ENCODE peak calls at places on chromosome 3, in four cellular contexts. P, M, R and H are unnamed samples.
A peak's percentile ranks its signal among the peaks of the same experiment; 100 is the strongest.

GRCh38 chr3:64022451-64023186 is 675 bp downstream of the PSMD6 start:
- DNase-seq in P (no peak), M (no peak), R (no peak), H (no peak)

GRCh38 chr3:170907519-170908234 is 760 bp downstream of the EIF5A2 start:
- DNase-seq in R (no peak), M (no peak), P (no peak), H (no peak)

GRCh38 chr3:277873-278272 is 81.3 kb downstream of the CHL1 start:
- DNase-seq in R (no peak), M (no peak), P (no peak), H (no peak)

GRCh38 chr3:149599236-149599635 is 58.6 kb downstream of the WWTR1 start:
- DNase-seq in M (peak; percentile 34), R (peak; percentile 84), P (no peak), H (no peak)

GRCh38 chr3:8416965-8417364 is 84.7 kb upstream of the LMCD1 start:
- DNase-seq in R (no peak), M (peak; percentile 20), P (no peak), H (no peak)

GRCh38 chr3:14563946-14564539 is 23.9 kb upstream of the GRIP2 start:
- DNase-seq in R (no peak), P (no peak), M (no peak), H (no peak)

GRCh38 chr3:48268381-48268935 is 27.6 kb downstream of the ZNF589 start:
- DNase-seq in P (peak; percentile 16), M (no peak), R (no peak), H (no peak)

GRCh38 chr3:65854606-65855304 is 184.0 kb downstream of the MAGI1 start:
- DNase-seq in R (no peak), M (no peak), P (no peak), H (no peak)

GRCh38 chr3:65181397-65181871 is 493.6 kb upstream of the ADAMTS9 start:
- DNase-seq in M (peak; percentile 14), P (no peak), R (peak; percentile 72), H (no peak)

GRCh38 chr3:55282994-55283393 is 204.1 kb downstream of the WNT5A start:
- DNase-seq in M (no peak), P (no peak), R (no peak), H (no peak)

GRCh38 chr3:181561605-181562031 is 150.1 kb upstream of the SOX2 start:
- DNase-seq in M (no peak), R (no peak), P (no peak), H (no peak)

GRCh38 chr3:39150803-39151631 is 2.4 kb downstream of the CSRNP1 start:
- DNase-seq in P (no peak), R (peak; percentile 97), M (peak; percentile 92), H (peak; percentile 89)

GRCh38 chr3:19934098-19934566 is at the start of gene EFHB:
- DNase-seq in P (no peak), R (no peak), M (no peak), H (no peak)

GRCh38 chr3:172355836-172356235 is 92.4 kb downstream of the GHSR start:
- DNase-seq in M (no peak), P (no peak), R (no peak), H (no peak)

GRCh38 chr3:51997935-51998596 is 2.4 kb upstream of the RPL29 start:
- DNase-seq in M (no peak), P (no peak), R (no peak), H (no peak)

GRCh38 chr3:66885326-66886000 is 112.6 kb upstream of the KBTBD8 start:
- DNase-seq in M (no peak), R (no peak), P (no peak), H (no peak)

GRCh38 chr3:183583331-183584245 is 28.1 kb upstream of the KLHL6 start:
- DNase-seq in P (no peak), R (no peak), M (no peak), H (no peak)

GRCh38 chr3:127691494-127691893 is 18.7 kb downstream of the ABTB1 start:
- DNase-seq in P (no peak), M (peak; percentile 11), R (peak; percentile 61), H (no peak)

GRCh38 chr3:156456771-156457224 is 98.1 kb downstream of the SSR3 start:
- DNase-seq in M (no peak), R (peak; percentile 67), P (no peak), H (no peak)

GRCh38 chr3:10205461-10206165 is 40.9 kb downstream of the IRAK2 start:
- DNase-seq in M (peak; percentile 76), P (no peak), R (peak; percentile 92), H (no peak)

GRCh38 chr3:43362183-43362582 is 75.8 kb downstream of the SNRK start:
- DNase-seq in P (no peak), M (no peak), R (no peak), H (no peak)

GRCh38 chr3:39639344-39640236 is 169.8 kb upstream of the MYRIP start:
- DNase-seq in M (no peak), P (no peak), R (no peak), H (no peak)

GRCh38 chr3:126132751-126133511 is 47.5 kb downstream of the ALDH1L1 start:
- DNase-seq in R (peak; percentile 51), P (no peak), M (peak; percentile 4), H (no peak)

GRCh38 chr3:132972333-132972732 is 65.9 kb upstream of the TMEM108 start:
- DNase-seq in M (no peak), R (no peak), P (no peak), H (no peak)

GRCh38 chr3:104933981-104934380 is 432.7 kb upstream of the ALCAM start:
- DNase-seq in R (no peak), M (no peak), P (no peak), H (no peak)

GRCh38 chr3:120429921-120430361 is 20.9 kb downstream of the FSTL1 start:
- DNase-seq in M (no peak), P (no peak), R (no peak), H (no peak)

GRCh38 chr3:151903501-151903991 is 30.1 kb downstream of the SUCNR1 start:
- DNase-seq in R (no peak), M (no peak), P (no peak), H (no peak)

GRCh38 chr3:186319988-186320387 is 42.0 kb downstream of the DGKG start:
- DNase-seq in M (no peak), R (no peak), P (no peak), H (no peak)

GRCh38 chr3:3927965-3928364 is 128.7 kb downstream of the LRRN1 start:
- DNase-seq in P (no peak), R (no peak), M (no peak), H (no peak)

GRCh38 chr3:10357095-10357494 is 36.2 kb upstream of the SEC13 start:
- DNase-seq in R (no peak), P (no peak), M (no peak), H (no peak)

GRCh38 chr3:151216641-151217040 is 13.6 kb upstream of the GPR171 start:
- DNase-seq in M (no peak), R (no peak), P (no peak), H (no peak)

GRCh38 chr3:10023587-10024310 is 2.5 kb upstream of the FANCD2 start:
- DNase-seq in R (no peak), P (no peak), M (no peak), H (no peak)

GRCh38 chr3:85800676-85801075 is 841.9 kb downstream of the CADM2 start:
- DNase-seq in R (no peak), M (no peak), P (no peak), H (no peak)

GRCh38 chr3:131350506-131350905 is 31.1 kb upstream of the NUDT16 start:
- DNase-seq in R (no peak), M (no peak), P (no peak), H (no peak)

GRCh38 chr3:132486086-132486485 is 68.8 kb downstream of the DNAJC13 start:
- DNase-seq in R (no peak), P (no peak), M (no peak), H (no peak)

GRCh38 chr3:195546130-195546560 is 3.0 kb upstream of the PPP1R2 start:
- DNase-seq in P (no peak), R (peak; percentile 90), M (peak; percentile 50), H (no peak)

GRCh38 chr3:12046406-12046805 is 42.2 kb downstream of the SYN2 start:
- DNase-seq in P (no peak), M (no peak), R (no peak), H (no peak)
- TF ChIP-seq CTCF in P (no peak), M (no peak), R (no peak), H (no peak)

GRCh38 chr3:128854382-128854939 is 25.0 kb upstream of the ACAD9 start:
- DNase-seq in P (no peak), R (no peak), M (no peak), H (no peak)
- H3K9me3 ChIP-seq in P (peaks cover 19% of the 10 kb centered on the region), R (peaks cover 21% of the 10 kb centered on the region), M (peaks cover 3% of the 10 kb centered on the region), H (peaks cover 40% of the 10 kb centered on the region)

DNA sequence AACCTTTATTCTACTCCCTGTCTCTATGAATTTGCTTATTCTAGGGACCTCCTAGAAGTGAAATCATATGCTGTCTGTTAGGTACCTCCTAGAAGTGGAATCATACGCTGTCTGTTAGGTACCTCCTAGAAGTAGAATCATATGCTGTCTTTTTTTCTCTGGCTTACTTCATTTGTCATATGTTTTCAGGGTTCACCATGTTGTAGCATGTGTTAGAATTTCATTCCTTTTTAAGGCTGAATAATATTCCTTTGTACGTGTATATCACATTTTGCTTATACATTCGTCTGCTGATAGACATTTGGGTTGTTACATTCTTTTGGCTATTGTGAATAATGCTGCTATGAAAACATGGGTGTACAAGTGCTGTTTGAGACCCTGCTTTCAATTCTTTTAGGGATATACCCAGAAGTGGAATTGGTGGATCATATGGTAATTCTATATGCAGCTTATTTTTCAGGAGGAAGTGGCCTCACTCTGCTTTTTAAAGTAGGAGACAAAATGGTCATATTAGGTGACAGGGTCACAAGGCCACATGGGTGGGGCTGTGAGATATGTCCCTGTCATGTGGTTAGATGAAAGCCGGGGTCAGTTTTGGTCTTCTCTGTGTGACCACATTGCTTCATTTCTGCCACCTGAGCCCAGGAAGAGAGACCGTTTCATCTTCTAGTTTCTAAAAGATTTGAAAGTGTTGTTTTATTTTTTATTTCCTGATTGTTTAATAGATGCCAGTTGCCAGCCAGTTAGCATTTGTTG is 76.7 kb downstream of the FLNB start:
- DNase-seq in P (peak; percentile 40), M (no peak), R (no peak), H (no peak)
- TF ChIP-seq CTCF in P (no peak), M (no peak), R (no peak), H (no peak)

GRCh38 chr3:184718431-184718830 is 6.6 kb upstream of the MAGEF1 start:
- DNase-seq in P (no peak), M (no peak), R (no peak), H (no peak)

GRCh38 chr3:184716652-184717607 is 5.1 kb upstream of the MAGEF1 start:
- DNase-seq in P (no peak), M (no peak), R (no peak), H (no peak)

GRCh38 chr3:184717608-184717995 is 5.7 kb upstream of the MAGEF1 start:
- DNase-seq in P (no peak), M (no peak), R (no peak), H (no peak)

GRCh38 chr3:184713521-184713920 is 1.7 kb upstream of the MAGEF1 start:
- DNase-seq in R (no peak), M (no peak), P (no peak), H (no peak)

GRCh38 chr3:184715943-184716651 is 4.2 kb upstream of the MAGEF1 start:
- DNase-seq in P (no peak), M (no peak), R (no peak), H (no peak)
- H3K9me3 ChIP-seq in P (no peaks in the 10 kb centered on the region), M (no peaks in the 10 kb centered on the region), R (no peaks in the 10 kb centered on the region), H (no peaks in the 10 kb centered on the region)

GRCh38 chr3:45244356-45244755 is 18.3 kb upstream of the TMEM158 start:
- DNase-seq in M (no peak), R (no peak), P (no peak), H (no peak)
- TF ChIP-seq CTCF in M (no peak), R (no peak), P (no peak), H (no peak)